ENCODE peak calls at places on chromosome 5, in seven cellular contexts. One of them, this sample, is unnamed.

GRCh38 chr5:108144332-108144731 is 237.6 kb downstream of the FBXL17 start:
- DNase-seq in body of pancreas: no peak
- DNase-seq in adipocyte: peak; percentile 7
- DNase-seq in lower leg skin: no peak
- DNase-seq in GM23248: peak; percentile 4
- DNase-seq in GM12865: no peak
- DNase-seq in fibroblast of lung: no peak
- DNase-seq in this sample: no peak

GRCh38 chr5:154465169-154465568 is 12.9 kb downstream of the HAND1 start:
- DNase-seq in body of pancreas: peak; percentile 24
- DNase-seq in adipocyte: peak; percentile 76
- DNase-seq in lower leg skin: no peak
- DNase-seq in GM23248: peak; percentile 79
- DNase-seq in GM12865: no peak
- DNase-seq in fibroblast of lung: peak; percentile 31
- DNase-seq in this sample: peak; percentile 89

GRCh38 chr5:168908207-168908606 is 329.0 kb upstream of the PANK3 start:
- DNase-seq in body of pancreas: no peak
- DNase-seq in adipocyte: no peak
- DNase-seq in lower leg skin: no peak
- DNase-seq in GM23248: peak; percentile 63
- DNase-seq in GM12865: no peak
- DNase-seq in fibroblast of lung: peak; percentile 84
- DNase-seq in this sample: peak; percentile 57

GRCh38 chr5:95941756-95942155 is 19.9 kb downstream of the ELL2 start:
- DNase-seq in body of pancreas: no peak
- DNase-seq in adipocyte: no peak
- DNase-seq in lower leg skin: no peak
- DNase-seq in GM23248: no peak
- DNase-seq in GM12865: no peak
- DNase-seq in fibroblast of lung: no peak
- DNase-seq in this sample: peak; percentile 38

GRCh38 chr5:160187091-160187490 is 42.2 kb upstream of the FABP6 start:
- DNase-seq in body of pancreas: no peak
- DNase-seq in adipocyte: no peak
- DNase-seq in lower leg skin: no peak
- DNase-seq in GM23248: peak; percentile 13
- DNase-seq in GM12865: no peak
- DNase-seq in fibroblast of lung: no peak
- DNase-seq in this sample: no peak

GRCh38 chr5:141420855-141421488 is at the start of gene PCDHGA11:
- DNase-seq in body of pancreas: peak; percentile 22
- DNase-seq in adipocyte: peak; percentile 50
- DNase-seq in lower leg skin: no peak
- DNase-seq in GM23248: peak; percentile 88
- DNase-seq in GM12865: peak; percentile 77
- DNase-seq in fibroblast of lung: peak; percentile 56
- DNase-seq in this sample: peak; percentile 82

GRCh38 chr5:159240301-159240870 is 22.7 kb upstream of the UBLCP1 start:
- DNase-seq in body of pancreas: no peak
- DNase-seq in adipocyte: peak; percentile 32
- DNase-seq in lower leg skin: no peak
- DNase-seq in GM23248: peak; percentile 25
- DNase-seq in GM12865: no peak
- DNase-seq in fibroblast of lung: peak; percentile 76
- DNase-seq in this sample: no peak

GRCh38 chr5:39948867-39949468 is 524.2 kb upstream of the DAB2 start:
- DNase-seq in body of pancreas: peak; percentile 90
- DNase-seq in adipocyte: peak; percentile 91
- DNase-seq in lower leg skin: no peak
- DNase-seq in GM23248: peak; percentile 76
- DNase-seq in GM12865: peak; percentile 73
- DNase-seq in fibroblast of lung: peak; percentile 60
- DNase-seq in this sample: peak; percentile 82

GRCh38 chr5:56095579-56096102 is 100.9 kb upstream of the IL6ST start:
- DNase-seq in body of pancreas: no peak
- DNase-seq in adipocyte: no peak
- DNase-seq in lower leg skin: no peak
- DNase-seq in GM23248: no peak
- DNase-seq in GM12865: peak; percentile 84
- DNase-seq in fibroblast of lung: no peak
- DNase-seq in this sample: no peak

GRCh38 chr5:56094579-56095361 is 100.0 kb upstream of the IL6ST start:
- DNase-seq in body of pancreas: no peak
- DNase-seq in adipocyte: no peak
- DNase-seq in lower leg skin: no peak
- DNase-seq in GM23248: no peak
- DNase-seq in GM12865: peak; percentile 55
- DNase-seq in fibroblast of lung: no peak
- DNase-seq in this sample: no peak

GRCh38 chr5:56099346-56099745 is 104.6 kb upstream of the IL6ST start:
- DNase-seq in body of pancreas: no peak
- DNase-seq in adipocyte: peak; percentile 63
- DNase-seq in lower leg skin: no peak
- DNase-seq in GM23248: peak; percentile 77
- DNase-seq in GM12865: no peak
- DNase-seq in fibroblast of lung: peak; percentile 37
- DNase-seq in this sample: peak; percentile 94

GRCh38 chr5:56093970-56094369 is 99.2 kb upstream of the IL6ST start:
- DNase-seq in body of pancreas: no peak
- DNase-seq in adipocyte: no peak
- DNase-seq in lower leg skin: no peak
- DNase-seq in GM23248: no peak
- DNase-seq in GM12865: no peak
- DNase-seq in fibroblast of lung: no peak
- DNase-seq in this sample: no peak

DNA sequence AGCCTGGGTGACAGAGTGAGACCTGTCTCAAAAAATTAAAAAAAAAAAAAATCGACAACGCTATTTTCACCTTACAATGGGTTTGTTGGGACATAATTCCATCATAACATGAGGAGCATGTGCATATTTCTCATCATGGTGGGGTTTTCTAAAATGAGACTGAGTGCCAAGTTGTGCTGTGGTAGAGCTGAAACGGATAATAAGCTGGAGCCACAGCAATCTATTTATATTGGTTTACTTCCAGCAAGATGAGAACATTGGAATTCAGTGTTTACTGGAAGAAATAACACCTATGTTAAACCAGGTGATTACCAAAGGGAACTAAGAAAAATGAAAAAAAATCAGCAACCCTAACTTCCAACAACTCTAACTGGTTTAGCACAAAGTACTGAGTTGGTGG is 102.3 kb upstream of the IL6ST start:
- DNase-seq in body of pancreas: no peak
- DNase-seq in adipocyte: no peak
- DNase-seq in lower leg skin: no peak
- DNase-seq in GM23248: no peak
- DNase-seq in GM12865: no peak
- DNase-seq in fibroblast of lung: no peak
- DNase-seq in this sample: no peak
- H3K4me3 ChIP-seq in body of pancreas: no peak overlapping the region
- H3K4me3 ChIP-seq in adipocyte: no peak overlapping the region
- H3K4me3 ChIP-seq in lower leg skin: no peak overlapping the region
- H3K4me3 ChIP-seq in GM23248: no peak overlapping the region
- H3K4me3 ChIP-seq in GM12865: no peak overlapping the region
- H3K4me3 ChIP-seq in fibroblast of lung: no peak overlapping the region
- H3K4me3 ChIP-seq in this sample: no peak overlapping the region

GRCh38 chr5:134000116-134000515 is 4.7 kb downstream of the VDAC1 start:
- DNase-seq in body of pancreas: no peak
- DNase-seq in adipocyte: no peak
- DNase-seq in lower leg skin: no peak
- DNase-seq in GM23248: no peak
- DNase-seq in GM12865: no peak
- DNase-seq in fibroblast of lung: no peak
- DNase-seq in this sample: no peak

GRCh38 chr5:134000696-134001453 is 3.9 kb downstream of the VDAC1 start:
- DNase-seq in body of pancreas: no peak
- DNase-seq in adipocyte: no peak
- DNase-seq in lower leg skin: no peak
- DNase-seq in GM23248: no peak
- DNase-seq in GM12865: no peak
- DNase-seq in fibroblast of lung: no peak
- DNase-seq in this sample: no peak

GRCh38 chr5:134003957-134004625 is 684 bp downstream of the VDAC1 start:
- DNase-seq in body of pancreas: peak; percentile 52
- DNase-seq in adipocyte: peak; percentile 80
- DNase-seq in lower leg skin: peak; percentile 91
- DNase-seq in GM23248: peak; percentile 85
- DNase-seq in GM12865: peak; percentile 74
- DNase-seq in fibroblast of lung: peak; percentile 53
- DNase-seq in this sample: peak; percentile 57

GRCh38 chr5:134003064-134003956 is 1.5 kb downstream of the VDAC1 start:
- DNase-seq in body of pancreas: no peak
- DNase-seq in adipocyte: peak; percentile 48
- DNase-seq in lower leg skin: no peak
- DNase-seq in GM23248: peak; percentile 44
- DNase-seq in GM12865: no peak
- DNase-seq in fibroblast of lung: no peak
- DNase-seq in this sample: no peak

GRCh38 chr5:134001938-134002731 is 2.6 kb downstream of the VDAC1 start:
- DNase-seq in body of pancreas: no peak
- DNase-seq in adipocyte: no peak
- DNase-seq in lower leg skin: no peak
- DNase-seq in GM23248: no peak
- DNase-seq in GM12865: no peak
- DNase-seq in fibroblast of lung: no peak
- DNase-seq in this sample: no peak
- H3K4me3 ChIP-seq in body of pancreas: no peak overlapping the region
- H3K4me3 ChIP-seq in adipocyte: peak overlapping the region; percentile 88
- H3K4me3 ChIP-seq in lower leg skin: no peak overlapping the region
- H3K4me3 ChIP-seq in GM23248: peak overlapping the region; percentile 91
- H3K4me3 ChIP-seq in GM12865: peak overlapping the region; percentile 96
- H3K4me3 ChIP-seq in fibroblast of lung: no peak overlapping the region
- H3K4me3 ChIP-seq in this sample: no peak overlapping the region

DNA sequence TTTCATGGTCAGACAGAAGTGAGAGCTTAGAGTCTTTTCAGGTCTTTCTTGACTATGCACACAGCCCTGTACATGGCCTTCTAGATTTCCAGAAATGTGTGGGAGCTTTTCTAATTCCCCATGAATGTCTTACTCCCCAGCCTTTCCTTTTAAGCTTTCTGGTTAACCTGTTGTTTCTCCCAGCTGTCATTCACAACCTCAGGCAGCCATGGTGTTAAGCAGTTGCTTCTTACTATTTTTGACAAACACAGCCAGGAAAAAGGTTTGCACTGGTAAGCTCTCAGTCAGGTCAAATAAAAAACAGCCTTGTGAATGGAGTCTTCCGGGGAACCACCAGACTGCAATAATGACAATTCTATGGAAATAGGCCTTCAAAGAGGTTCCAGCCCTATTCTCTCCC is 84.9 kb downstream of the MTREX start:
- DNase-seq in body of pancreas: no peak
- DNase-seq in adipocyte: no peak
- DNase-seq in lower leg skin: no peak
- DNase-seq in GM23248: no peak
- DNase-seq in GM12865: no peak
- DNase-seq in fibroblast of lung: no peak
- DNase-seq in this sample: no peak
- H3K4me3 ChIP-seq in body of pancreas: no peak overlapping the region
- H3K4me3 ChIP-seq in adipocyte: no peak overlapping the region
- H3K4me3 ChIP-seq in lower leg skin: no peak overlapping the region
- H3K4me3 ChIP-seq in GM23248: no peak overlapping the region
- H3K4me3 ChIP-seq in GM12865: no peak overlapping the region
- H3K4me3 ChIP-seq in fibroblast of lung: no peak overlapping the region
- H3K4me3 ChIP-seq in this sample: no peak overlapping the region

GRCh38 chr5:130994496-130995253 is 170.4 kb downstream of the HINT1 start:
- DNase-seq in body of pancreas: no peak
- DNase-seq in adipocyte: no peak
- DNase-seq in lower leg skin: no peak
- DNase-seq in GM23248: no peak
- DNase-seq in GM12865: no peak
- DNase-seq in fibroblast of lung: no peak
- DNase-seq in this sample: no peak
- H3K4me3 ChIP-seq in body of pancreas: no peak overlapping the region
- H3K4me3 ChIP-seq in adipocyte: no peak overlapping the region
- H3K4me3 ChIP-seq in lower leg skin: no peak overlapping the region
- H3K4me3 ChIP-seq in GM23248: no peak overlapping the region
- H3K4me3 ChIP-seq in GM12865: no peak overlapping the region
- H3K4me3 ChIP-seq in fibroblast of lung: no peak overlapping the region
- H3K4me3 ChIP-seq in this sample: no peak overlapping the region

This sample was measured in fibroblast of pulmonary artery.